ENCODE peak calls at places on chromosomes 6 and 20, in six cellular contexts. One of them, this sample, is unnamed.

GRCh38 chr6:101114703-101115102 is 233.6 kb upstream of the ASCC3 start:
- DNase-seq in stimulated activated CD8-positive, alpha-beta memory T cell treated with anti-CD3 and anti-CD28 coated beads, Interleukin-12 subunit alpha, Interleukin-12 subunit beta, amount 100 ng/mL, for 1 hour: no peak
- DNase-seq in activated CD4-positive, alpha-beta T cell treated with anti-CD3 and anti-CD28 coated beads, Interleukin-2, amount 50 U/mL, for 1 hour: no peak
- DNase-seq in stimulated activated CD4-positive, alpha-beta T cell treated with anti-CD3 and anti-CD28 coated beads, Interleukin-2, amount 100 ng/mL, for 48 hours: no peak
- DNase-seq in activated T-helper 9 cell treated with anti-CD3 and anti-CD28 coated beads, Interleukin-2, amount 50 U/mL, for 16 hours: no peak
- DNase-seq in head of caudate nucleus: peak; percentile 19
- DNase-seq in this sample: no peak

GRCh38 chr6:158231551-158232444 is 63.6 kb downstream of the GTF2H5 start:
- DNase-seq in stimulated activated CD8-positive, alpha-beta memory T cell treated with anti-CD3 and anti-CD28 coated beads, Interleukin-12 subunit alpha, Interleukin-12 subunit beta, amount 100 ng/mL, for 1 hour: peak; percentile 51
- DNase-seq in activated CD4-positive, alpha-beta T cell treated with anti-CD3 and anti-CD28 coated beads, Interleukin-2, amount 50 U/mL, for 1 hour: peak; percentile 72
- DNase-seq in stimulated activated CD4-positive, alpha-beta T cell treated with anti-CD3 and anti-CD28 coated beads, Interleukin-2, amount 100 ng/mL, for 48 hours: peak; percentile 68
- DNase-seq in activated T-helper 9 cell treated with anti-CD3 and anti-CD28 coated beads, Interleukin-2, amount 50 U/mL, for 16 hours: peak; percentile 70
- DNase-seq in head of caudate nucleus: peak; percentile 83
- DNase-seq in this sample: peak; percentile 72

GRCh38 chr20:33659341-33660034 is 2.6 kb upstream of the C20orf144 start:
- DNase-seq in stimulated activated CD8-positive, alpha-beta memory T cell treated with anti-CD3 and anti-CD28 coated beads, Interleukin-12 subunit alpha, Interleukin-12 subunit beta, amount 100 ng/mL, for 1 hour: no peak
- DNase-seq in activated CD4-positive, alpha-beta T cell treated with anti-CD3 and anti-CD28 coated beads, Interleukin-2, amount 50 U/mL, for 1 hour: no peak
- DNase-seq in stimulated activated CD4-positive, alpha-beta T cell treated with anti-CD3 and anti-CD28 coated beads, Interleukin-2, amount 100 ng/mL, for 48 hours: no peak
- DNase-seq in activated T-helper 9 cell treated with anti-CD3 and anti-CD28 coated beads, Interleukin-2, amount 50 U/mL, for 16 hours: no peak
- DNase-seq in head of caudate nucleus: no peak
- DNase-seq in this sample: no peak

GRCh38 chr6:146990284-146990683 is 213.9 kb upstream of the STXBP5 start:
- DNase-seq in stimulated activated CD8-positive, alpha-beta memory T cell treated with anti-CD3 and anti-CD28 coated beads, Interleukin-12 subunit alpha, Interleukin-12 subunit beta, amount 100 ng/mL, for 1 hour: no peak
- DNase-seq in activated CD4-positive, alpha-beta T cell treated with anti-CD3 and anti-CD28 coated beads, Interleukin-2, amount 50 U/mL, for 1 hour: no peak
- DNase-seq in stimulated activated CD4-positive, alpha-beta T cell treated with anti-CD3 and anti-CD28 coated beads, Interleukin-2, amount 100 ng/mL, for 48 hours: no peak
- DNase-seq in activated T-helper 9 cell treated with anti-CD3 and anti-CD28 coated beads, Interleukin-2, amount 50 U/mL, for 16 hours: no peak
- DNase-seq in head of caudate nucleus: no peak
- DNase-seq in this sample: no peak

GRCh38 chr6:132005177-132005576 is 54.0 kb upstream of the CCN2 start:
- DNase-seq in stimulated activated CD8-positive, alpha-beta memory T cell treated with anti-CD3 and anti-CD28 coated beads, Interleukin-12 subunit alpha, Interleukin-12 subunit beta, amount 100 ng/mL, for 1 hour: no peak
- DNase-seq in activated CD4-positive, alpha-beta T cell treated with anti-CD3 and anti-CD28 coated beads, Interleukin-2, amount 50 U/mL, for 1 hour: no peak
- DNase-seq in stimulated activated CD4-positive, alpha-beta T cell treated with anti-CD3 and anti-CD28 coated beads, Interleukin-2, amount 100 ng/mL, for 48 hours: no peak
- DNase-seq in activated T-helper 9 cell treated with anti-CD3 and anti-CD28 coated beads, Interleukin-2, amount 50 U/mL, for 16 hours: no peak
- DNase-seq in head of caudate nucleus: no peak
- DNase-seq in this sample: no peak

GRCh38 chr6:106448000-106448426 is 87.5 kb downstream of the CRYBG1 start:
- DNase-seq in stimulated activated CD8-positive, alpha-beta memory T cell treated with anti-CD3 and anti-CD28 coated beads, Interleukin-12 subunit alpha, Interleukin-12 subunit beta, amount 100 ng/mL, for 1 hour: no peak
- DNase-seq in activated CD4-positive, alpha-beta T cell treated with anti-CD3 and anti-CD28 coated beads, Interleukin-2, amount 50 U/mL, for 1 hour: peak; percentile 4
- DNase-seq in stimulated activated CD4-positive, alpha-beta T cell treated with anti-CD3 and anti-CD28 coated beads, Interleukin-2, amount 100 ng/mL, for 48 hours: no peak
- DNase-seq in activated T-helper 9 cell treated with anti-CD3 and anti-CD28 coated beads, Interleukin-2, amount 50 U/mL, for 16 hours: no peak
- DNase-seq in head of caudate nucleus: no peak
- DNase-seq in this sample: no peak

GRCh38 chr20:36833275-36834020 is 42.5 kb upstream of the TLDC2 start:
- DNase-seq in stimulated activated CD8-positive, alpha-beta memory T cell treated with anti-CD3 and anti-CD28 coated beads, Interleukin-12 subunit alpha, Interleukin-12 subunit beta, amount 100 ng/mL, for 1 hour: no peak
- DNase-seq in activated CD4-positive, alpha-beta T cell treated with anti-CD3 and anti-CD28 coated beads, Interleukin-2, amount 50 U/mL, for 1 hour: no peak
- DNase-seq in stimulated activated CD4-positive, alpha-beta T cell treated with anti-CD3 and anti-CD28 coated beads, Interleukin-2, amount 100 ng/mL, for 48 hours: no peak
- DNase-seq in activated T-helper 9 cell treated with anti-CD3 and anti-CD28 coated beads, Interleukin-2, amount 50 U/mL, for 16 hours: no peak
- DNase-seq in head of caudate nucleus: no peak
- DNase-seq in this sample: no peak

GRCh38 chr20:57672164-57672563 is 37.7 kb downstream of the PMEPA1 start:
- DNase-seq in stimulated activated CD8-positive, alpha-beta memory T cell treated with anti-CD3 and anti-CD28 coated beads, Interleukin-12 subunit alpha, Interleukin-12 subunit beta, amount 100 ng/mL, for 1 hour: no peak
- DNase-seq in activated CD4-positive, alpha-beta T cell treated with anti-CD3 and anti-CD28 coated beads, Interleukin-2, amount 50 U/mL, for 1 hour: no peak
- DNase-seq in stimulated activated CD4-positive, alpha-beta T cell treated with anti-CD3 and anti-CD28 coated beads, Interleukin-2, amount 100 ng/mL, for 48 hours: no peak
- DNase-seq in activated T-helper 9 cell treated with anti-CD3 and anti-CD28 coated beads, Interleukin-2, amount 50 U/mL, for 16 hours: no peak
- DNase-seq in head of caudate nucleus: peak; percentile 52
- DNase-seq in this sample: no peak

GRCh38 chr6:26420607-26421235 is 18.6 kb downstream of the BTN3A1 start:
- DNase-seq in stimulated activated CD8-positive, alpha-beta memory T cell treated with anti-CD3 and anti-CD28 coated beads, Interleukin-12 subunit alpha, Interleukin-12 subunit beta, amount 100 ng/mL, for 1 hour: no peak
- DNase-seq in activated CD4-positive, alpha-beta T cell treated with anti-CD3 and anti-CD28 coated beads, Interleukin-2, amount 50 U/mL, for 1 hour: peak; percentile 16
- DNase-seq in stimulated activated CD4-positive, alpha-beta T cell treated with anti-CD3 and anti-CD28 coated beads, Interleukin-2, amount 100 ng/mL, for 48 hours: no peak
- DNase-seq in activated T-helper 9 cell treated with anti-CD3 and anti-CD28 coated beads, Interleukin-2, amount 50 U/mL, for 16 hours: no peak
- DNase-seq in head of caudate nucleus: peak; percentile 27
- DNase-seq in this sample: no peak

GRCh38 chr20:45835230-45836224 is 1.9 kb downstream of the SNX21 start:
- DNase-seq in stimulated activated CD8-positive, alpha-beta memory T cell treated with anti-CD3 and anti-CD28 coated beads, Interleukin-12 subunit alpha, Interleukin-12 subunit beta, amount 100 ng/mL, for 1 hour: no peak
- DNase-seq in activated CD4-positive, alpha-beta T cell treated with anti-CD3 and anti-CD28 coated beads, Interleukin-2, amount 50 U/mL, for 1 hour: no peak
- DNase-seq in stimulated activated CD4-positive, alpha-beta T cell treated with anti-CD3 and anti-CD28 coated beads, Interleukin-2, amount 100 ng/mL, for 48 hours: no peak
- DNase-seq in activated T-helper 9 cell treated with anti-CD3 and anti-CD28 coated beads, Interleukin-2, amount 50 U/mL, for 16 hours: no peak
- DNase-seq in head of caudate nucleus: no peak
- DNase-seq in this sample: no peak

GRCh38 chr6:5121956-5122355 is 36.8 kb downstream of the PPP1R3G start:
- DNase-seq in stimulated activated CD8-positive, alpha-beta memory T cell treated with anti-CD3 and anti-CD28 coated beads, Interleukin-12 subunit alpha, Interleukin-12 subunit beta, amount 100 ng/mL, for 1 hour: no peak
- DNase-seq in activated CD4-positive, alpha-beta T cell treated with anti-CD3 and anti-CD28 coated beads, Interleukin-2, amount 50 U/mL, for 1 hour: no peak
- DNase-seq in stimulated activated CD4-positive, alpha-beta T cell treated with anti-CD3 and anti-CD28 coated beads, Interleukin-2, amount 100 ng/mL, for 48 hours: no peak
- DNase-seq in activated T-helper 9 cell treated with anti-CD3 and anti-CD28 coated beads, Interleukin-2, amount 50 U/mL, for 16 hours: no peak
- DNase-seq in head of caudate nucleus: no peak
- DNase-seq in this sample: no peak

GRCh38 chr6:159084493-159085091 is 39.8 kb upstream of the TAGAP start:
- DNase-seq in stimulated activated CD8-positive, alpha-beta memory T cell treated with anti-CD3 and anti-CD28 coated beads, Interleukin-12 subunit alpha, Interleukin-12 subunit beta, amount 100 ng/mL, for 1 hour: no peak
- DNase-seq in activated CD4-positive, alpha-beta T cell treated with anti-CD3 and anti-CD28 coated beads, Interleukin-2, amount 50 U/mL, for 1 hour: no peak
- DNase-seq in stimulated activated CD4-positive, alpha-beta T cell treated with anti-CD3 and anti-CD28 coated beads, Interleukin-2, amount 100 ng/mL, for 48 hours: no peak
- DNase-seq in activated T-helper 9 cell treated with anti-CD3 and anti-CD28 coated beads, Interleukin-2, amount 50 U/mL, for 16 hours: no peak
- DNase-seq in head of caudate nucleus: no peak
- DNase-seq in this sample: no peak

GRCh38 chr6:147693185-147693584 is 184.7 kb downstream of the SAMD5 start:
- DNase-seq in stimulated activated CD8-positive, alpha-beta memory T cell treated with anti-CD3 and anti-CD28 coated beads, Interleukin-12 subunit alpha, Interleukin-12 subunit beta, amount 100 ng/mL, for 1 hour: no peak
- DNase-seq in activated CD4-positive, alpha-beta T cell treated with anti-CD3 and anti-CD28 coated beads, Interleukin-2, amount 50 U/mL, for 1 hour: no peak
- DNase-seq in stimulated activated CD4-positive, alpha-beta T cell treated with anti-CD3 and anti-CD28 coated beads, Interleukin-2, amount 100 ng/mL, for 48 hours: no peak
- DNase-seq in activated T-helper 9 cell treated with anti-CD3 and anti-CD28 coated beads, Interleukin-2, amount 50 U/mL, for 16 hours: no peak
- DNase-seq in head of caudate nucleus: no peak
- DNase-seq in this sample: no peak

GRCh38 chr6:35771343-35771627 is 5.1 kb upstream of the CLPSL2 start:
- DNase-seq in stimulated activated CD8-positive, alpha-beta memory T cell treated with anti-CD3 and anti-CD28 coated beads, Interleukin-12 subunit alpha, Interleukin-12 subunit beta, amount 100 ng/mL, for 1 hour: no peak
- DNase-seq in activated CD4-positive, alpha-beta T cell treated with anti-CD3 and anti-CD28 coated beads, Interleukin-2, amount 50 U/mL, for 1 hour: no peak
- DNase-seq in stimulated activated CD4-positive, alpha-beta T cell treated with anti-CD3 and anti-CD28 coated beads, Interleukin-2, amount 100 ng/mL, for 48 hours: no peak
- DNase-seq in activated T-helper 9 cell treated with anti-CD3 and anti-CD28 coated beads, Interleukin-2, amount 50 U/mL, for 16 hours: no peak
- DNase-seq in head of caudate nucleus: no peak
- DNase-seq in this sample: no peak

GRCh38 chr20:9839626-9840025 is 750 bp upstream of the PAK5 start:
- DNase-seq in stimulated activated CD8-positive, alpha-beta memory T cell treated with anti-CD3 and anti-CD28 coated beads, Interleukin-12 subunit alpha, Interleukin-12 subunit beta, amount 100 ng/mL, for 1 hour: no peak
- DNase-seq in activated CD4-positive, alpha-beta T cell treated with anti-CD3 and anti-CD28 coated beads, Interleukin-2, amount 50 U/mL, for 1 hour: no peak
- DNase-seq in stimulated activated CD4-positive, alpha-beta T cell treated with anti-CD3 and anti-CD28 coated beads, Interleukin-2, amount 100 ng/mL, for 48 hours: no peak
- DNase-seq in activated T-helper 9 cell treated with anti-CD3 and anti-CD28 coated beads, Interleukin-2, amount 50 U/mL, for 16 hours: no peak
- DNase-seq in head of caudate nucleus: no peak
- DNase-seq in this sample: no peak

GRCh38 chr20:13671500-13672288 is 33.0 kb upstream of the TASP1 start:
- DNase-seq in stimulated activated CD8-positive, alpha-beta memory T cell treated with anti-CD3 and anti-CD28 coated beads, Interleukin-12 subunit alpha, Interleukin-12 subunit beta, amount 100 ng/mL, for 1 hour: no peak
- DNase-seq in activated CD4-positive, alpha-beta T cell treated with anti-CD3 and anti-CD28 coated beads, Interleukin-2, amount 50 U/mL, for 1 hour: no peak
- DNase-seq in stimulated activated CD4-positive, alpha-beta T cell treated with anti-CD3 and anti-CD28 coated beads, Interleukin-2, amount 100 ng/mL, for 48 hours: no peak
- DNase-seq in activated T-helper 9 cell treated with anti-CD3 and anti-CD28 coated beads, Interleukin-2, amount 50 U/mL, for 16 hours: no peak
- DNase-seq in head of caudate nucleus: peak; percentile 10
- DNase-seq in this sample: no peak

GRCh38 chr6:34771727-34772126 is 14.4 kb downstream of the SNRPC start:
- DNase-seq in stimulated activated CD8-positive, alpha-beta memory T cell treated with anti-CD3 and anti-CD28 coated beads, Interleukin-12 subunit alpha, Interleukin-12 subunit beta, amount 100 ng/mL, for 1 hour: no peak
- DNase-seq in activated CD4-positive, alpha-beta T cell treated with anti-CD3 and anti-CD28 coated beads, Interleukin-2, amount 50 U/mL, for 1 hour: no peak
- DNase-seq in stimulated activated CD4-positive, alpha-beta T cell treated with anti-CD3 and anti-CD28 coated beads, Interleukin-2, amount 100 ng/mL, for 48 hours: no peak
- DNase-seq in activated T-helper 9 cell treated with anti-CD3 and anti-CD28 coated beads, Interleukin-2, amount 50 U/mL, for 16 hours: no peak
- DNase-seq in head of caudate nucleus: no peak
- DNase-seq in this sample: no peak

GRCh38 chr20:19770375-19770774 is 12.3 kb downstream of the RIN2 start:
- DNase-seq in stimulated activated CD8-positive, alpha-beta memory T cell treated with anti-CD3 and anti-CD28 coated beads, Interleukin-12 subunit alpha, Interleukin-12 subunit beta, amount 100 ng/mL, for 1 hour: no peak
- DNase-seq in activated CD4-positive, alpha-beta T cell treated with anti-CD3 and anti-CD28 coated beads, Interleukin-2, amount 50 U/mL, for 1 hour: no peak
- DNase-seq in stimulated activated CD4-positive, alpha-beta T cell treated with anti-CD3 and anti-CD28 coated beads, Interleukin-2, amount 100 ng/mL, for 48 hours: no peak
- DNase-seq in activated T-helper 9 cell treated with anti-CD3 and anti-CD28 coated beads, Interleukin-2, amount 50 U/mL, for 16 hours: no peak
- DNase-seq in head of caudate nucleus: no peak
- DNase-seq in this sample: no peak

GRCh38 chr20:21509597-21510331 is 4.1 kb downstream of the NKX2-2 start:
- DNase-seq in stimulated activated CD8-positive, alpha-beta memory T cell treated with anti-CD3 and anti-CD28 coated beads, Interleukin-12 subunit alpha, Interleukin-12 subunit beta, amount 100 ng/mL, for 1 hour: no peak
- DNase-seq in activated CD4-positive, alpha-beta T cell treated with anti-CD3 and anti-CD28 coated beads, Interleukin-2, amount 50 U/mL, for 1 hour: no peak
- DNase-seq in stimulated activated CD4-positive, alpha-beta T cell treated with anti-CD3 and anti-CD28 coated beads, Interleukin-2, amount 100 ng/mL, for 48 hours: no peak
- DNase-seq in activated T-helper 9 cell treated with anti-CD3 and anti-CD28 coated beads, Interleukin-2, amount 50 U/mL, for 16 hours: no peak
- DNase-seq in head of caudate nucleus: no peak
- DNase-seq in this sample: no peak

GRCh38 chr20:50774515-50774914 is 20.3 kb upstream of the BCAS4 start:
- DNase-seq in stimulated activated CD8-positive, alpha-beta memory T cell treated with anti-CD3 and anti-CD28 coated beads, Interleukin-12 subunit alpha, Interleukin-12 subunit beta, amount 100 ng/mL, for 1 hour: no peak
- DNase-seq in activated CD4-positive, alpha-beta T cell treated with anti-CD3 and anti-CD28 coated beads, Interleukin-2, amount 50 U/mL, for 1 hour: no peak
- DNase-seq in stimulated activated CD4-positive, alpha-beta T cell treated with anti-CD3 and anti-CD28 coated beads, Interleukin-2, amount 100 ng/mL, for 48 hours: no peak
- DNase-seq in activated T-helper 9 cell treated with anti-CD3 and anti-CD28 coated beads, Interleukin-2, amount 50 U/mL, for 16 hours: no peak
- DNase-seq in head of caudate nucleus: no peak
- DNase-seq in this sample: no peak

GRCh38 chr6:34462561-34462971 is 3.3 kb upstream of the PACSIN1 start:
- DNase-seq in stimulated activated CD8-positive, alpha-beta memory T cell treated with anti-CD3 and anti-CD28 coated beads, Interleukin-12 subunit alpha, Interleukin-12 subunit beta, amount 100 ng/mL, for 1 hour: no peak
- DNase-seq in activated CD4-positive, alpha-beta T cell treated with anti-CD3 and anti-CD28 coated beads, Interleukin-2, amount 50 U/mL, for 1 hour: no peak
- DNase-seq in stimulated activated CD4-positive, alpha-beta T cell treated with anti-CD3 and anti-CD28 coated beads, Interleukin-2, amount 100 ng/mL, for 48 hours: no peak
- DNase-seq in activated T-helper 9 cell treated with anti-CD3 and anti-CD28 coated beads, Interleukin-2, amount 50 U/mL, for 16 hours: no peak
- DNase-seq in head of caudate nucleus: no peak
- DNase-seq in this sample: no peak

GRCh38 chr6:160348552-160349441 is 619 bp downstream of the SLC22A3 start:
- DNase-seq in stimulated activated CD8-positive, alpha-beta memory T cell treated with anti-CD3 and anti-CD28 coated beads, Interleukin-12 subunit alpha, Interleukin-12 subunit beta, amount 100 ng/mL, for 1 hour: no peak
- DNase-seq in activated CD4-positive, alpha-beta T cell treated with anti-CD3 and anti-CD28 coated beads, Interleukin-2, amount 50 U/mL, for 1 hour: no peak
- DNase-seq in stimulated activated CD4-positive, alpha-beta T cell treated with anti-CD3 and anti-CD28 coated beads, Interleukin-2, amount 100 ng/mL, for 48 hours: no peak
- DNase-seq in activated T-helper 9 cell treated with anti-CD3 and anti-CD28 coated beads, Interleukin-2, amount 50 U/mL, for 16 hours: no peak
- DNase-seq in head of caudate nucleus: no peak
- DNase-seq in this sample: no peak

GRCh38 chr6:84521419-84522001 is 242.9 kb downstream of the TBX18 start:
- DNase-seq in stimulated activated CD8-positive, alpha-beta memory T cell treated with anti-CD3 and anti-CD28 coated beads, Interleukin-12 subunit alpha, Interleukin-12 subunit beta, amount 100 ng/mL, for 1 hour: no peak
- DNase-seq in activated CD4-positive, alpha-beta T cell treated with anti-CD3 and anti-CD28 coated beads, Interleukin-2, amount 50 U/mL, for 1 hour: no peak
- DNase-seq in stimulated activated CD4-positive, alpha-beta T cell treated with anti-CD3 and anti-CD28 coated beads, Interleukin-2, amount 100 ng/mL, for 48 hours: no peak
- DNase-seq in activated T-helper 9 cell treated with anti-CD3 and anti-CD28 coated beads, Interleukin-2, amount 50 U/mL, for 16 hours: no peak
- DNase-seq in head of caudate nucleus: no peak
- DNase-seq in this sample: no peak

GRCh38 chr6:169702640-169703246 is 817 bp downstream of the C6orf120 start:
- DNase-seq in stimulated activated CD8-positive, alpha-beta memory T cell treated with anti-CD3 and anti-CD28 coated beads, Interleukin-12 subunit alpha, Interleukin-12 subunit beta, amount 100 ng/mL, for 1 hour: no peak
- DNase-seq in activated CD4-positive, alpha-beta T cell treated with anti-CD3 and anti-CD28 coated beads, Interleukin-2, amount 50 U/mL, for 1 hour: peak; percentile 36
- DNase-seq in stimulated activated CD4-positive, alpha-beta T cell treated with anti-CD3 and anti-CD28 coated beads, Interleukin-2, amount 100 ng/mL, for 48 hours: peak; percentile 34
- DNase-seq in activated T-helper 9 cell treated with anti-CD3 and anti-CD28 coated beads, Interleukin-2, amount 50 U/mL, for 16 hours: peak; percentile 20
- DNase-seq in head of caudate nucleus: peak; percentile 30
- DNase-seq in this sample: peak; percentile 53

GRCh38 chr20:63696311-63696627 is 183 bp upstream of the TNFRSF6B start:
- DNase-seq in stimulated activated CD8-positive, alpha-beta memory T cell treated with anti-CD3 and anti-CD28 coated beads, Interleukin-12 subunit alpha, Interleukin-12 subunit beta, amount 100 ng/mL, for 1 hour: no peak
- DNase-seq in activated CD4-positive, alpha-beta T cell treated with anti-CD3 and anti-CD28 coated beads, Interleukin-2, amount 50 U/mL, for 1 hour: no peak
- DNase-seq in stimulated activated CD4-positive, alpha-beta T cell treated with anti-CD3 and anti-CD28 coated beads, Interleukin-2, amount 100 ng/mL, for 48 hours: no peak
- DNase-seq in activated T-helper 9 cell treated with anti-CD3 and anti-CD28 coated beads, Interleukin-2, amount 50 U/mL, for 16 hours: no peak
- DNase-seq in head of caudate nucleus: no peak
- DNase-seq in this sample: no peak

GRCh38 chr6:130143709-130144108 is 79.0 kb downstream of the SAMD3 start:
- DNase-seq in stimulated activated CD8-positive, alpha-beta memory T cell treated with anti-CD3 and anti-CD28 coated beads, Interleukin-12 subunit alpha, Interleukin-12 subunit beta, amount 100 ng/mL, for 1 hour: no peak
- DNase-seq in activated CD4-positive, alpha-beta T cell treated with anti-CD3 and anti-CD28 coated beads, Interleukin-2, amount 50 U/mL, for 1 hour: no peak
- DNase-seq in stimulated activated CD4-positive, alpha-beta T cell treated with anti-CD3 and anti-CD28 coated beads, Interleukin-2, amount 100 ng/mL, for 48 hours: no peak
- DNase-seq in activated T-helper 9 cell treated with anti-CD3 and anti-CD28 coated beads, Interleukin-2, amount 50 U/mL, for 16 hours: no peak
- DNase-seq in head of caudate nucleus: no peak
- DNase-seq in this sample: no peak

GRCh38 chr20:46939031-46939430 is 44.4 kb downstream of the EYA2 start:
- DNase-seq in stimulated activated CD8-positive, alpha-beta memory T cell treated with anti-CD3 and anti-CD28 coated beads, Interleukin-12 subunit alpha, Interleukin-12 subunit beta, amount 100 ng/mL, for 1 hour: no peak
- DNase-seq in activated CD4-positive, alpha-beta T cell treated with anti-CD3 and anti-CD28 coated beads, Interleukin-2, amount 50 U/mL, for 1 hour: no peak
- DNase-seq in stimulated activated CD4-positive, alpha-beta T cell treated with anti-CD3 and anti-CD28 coated beads, Interleukin-2, amount 100 ng/mL, for 48 hours: no peak
- DNase-seq in activated T-helper 9 cell treated with anti-CD3 and anti-CD28 coated beads, Interleukin-2, amount 50 U/mL, for 16 hours: no peak
- DNase-seq in head of caudate nucleus: no peak
- DNase-seq in this sample: no peak

This sample was measured in stimulated activated naive CD4-positive, alpha-beta T cell treated with Interleukin-2 at 50 U/mL for 16 hours.